ENCODE peak calls at places on chromosomes 1 and 21, in eight cellular contexts. G is IMR-90, Y is gastrocnemius medialis, Q is uterus, R is breast epithelium, B is endothelial cell of umbilical vein, K is psoas muscle, H is ovary. P is an unnamed sample. For H3K4me1 and H3K27me3, the result is how much of the 10 kb centered on the place peaks cover.

GRCh38 chr21:44304846-44305245 is 5.0 kb downstream of the PFKL start:
- DNase-seq in R (no peak), H (no peak), B (peak), G (peak), Y (no peak), K (no peak), Q (peak), P (no peak)

GRCh38 chr1:22825790-22826189 is 115.2 kb downstream of the EPHB2 start:
- DNase-seq in R (no peak), Y (no peak), B (no peak), Q (no peak), G (no peak), K (no peak), H (no peak), P (no peak)

GRCh38 chr1:10007161-10007560 is 10.1 kb downstream of the RBP7 start:
- DNase-seq in B (no peak), K (no peak), G (no peak), Y (no peak), H (no peak), R (no peak), Q (no peak), P (no peak)

GRCh38 chr1:116380499-116381316 is 7.7 kb downstream of the ATP1A1 start:
- DNase-seq in H (no peak), Q (no peak), B (peak), Y (no peak), K (no peak), G (no peak), R (no peak), P (no peak)

GRCh38 chr1:45802343-45803298 is 791 bp upstream of the MAST2 start:
- DNase-seq in K (peak), B (peak), G (peak), Y (peak), H (peak), Q (peak), R (peak), P (peak)

GRCh38 chr1:61307422-61308140 is 225.2 kb downstream of the NFIA start:
- DNase-seq in G (no peak), K (no peak), R (no peak), B (no peak), Y (no peak), H (no peak), Q (no peak), P (no peak)

GRCh38 chr1:8249838-8250237 is 68.1 kb upstream of the SLC45A1 start:
- DNase-seq in Q (no peak), B (no peak), K (no peak), R (no peak), G (no peak), Y (no peak), H (no peak), P (no peak)

GRCh38 chr1:222624214-222624613 is 6.3 kb downstream of the MIA3 start:
- DNase-seq in K (no peak), B (no peak), Q (no peak), R (no peak), H (no peak), Y (no peak), G (no peak), P (no peak)

GRCh38 chr1:109089242-109090015 is 1.1 kb upstream of the TMEM167B start:
- DNase-seq in G (peak), H (peak), K (peak), Y (peak), Q (no peak), B (peak), R (peak), P (no peak)

GRCh38 chr1:38533772-38534472 is 325.6 kb downstream of the RRAGC start:
- DNase-seq in R (no peak), G (no peak), Q (no peak), K (no peak), H (no peak), Y (no peak), B (no peak), P (no peak)

GRCh38 chr1:14136152-14136763 is 436.3 kb downstream of the PRDM2 start:
- DNase-seq in Q (no peak), H (no peak), B (no peak), R (no peak), Y (no peak), G (no peak), K (no peak), P (no peak)

GRCh38 chr1:184287001-184287400 is 99.8 kb upstream of the C1orf21 start:
- DNase-seq in G (peak), Q (no peak), R (no peak), Y (peak), H (no peak), B (no peak), K (no peak), P (peak)

GRCh38 chr1:3710251-3710650 is 42.0 kb upstream of the CCDC27 start:
- DNase-seq in G (no peak), Q (no peak), K (no peak), B (no peak), R (no peak), Y (no peak), H (no peak), P (no peak)

GRCh38 chr1:173863224-173864151 is 4.3 kb downstream of the GAS5 start:
- DNase-seq in R (no peak), H (no peak), Y (no peak), B (no peak), K (no peak), G (no peak), Q (no peak), P (no peak)
- H3K4me1 ChIP-seq in R (under half), H (under half), Y (under half), B (under half), K (under half), G (under half), Q (under half), P (under half)

DNA sequence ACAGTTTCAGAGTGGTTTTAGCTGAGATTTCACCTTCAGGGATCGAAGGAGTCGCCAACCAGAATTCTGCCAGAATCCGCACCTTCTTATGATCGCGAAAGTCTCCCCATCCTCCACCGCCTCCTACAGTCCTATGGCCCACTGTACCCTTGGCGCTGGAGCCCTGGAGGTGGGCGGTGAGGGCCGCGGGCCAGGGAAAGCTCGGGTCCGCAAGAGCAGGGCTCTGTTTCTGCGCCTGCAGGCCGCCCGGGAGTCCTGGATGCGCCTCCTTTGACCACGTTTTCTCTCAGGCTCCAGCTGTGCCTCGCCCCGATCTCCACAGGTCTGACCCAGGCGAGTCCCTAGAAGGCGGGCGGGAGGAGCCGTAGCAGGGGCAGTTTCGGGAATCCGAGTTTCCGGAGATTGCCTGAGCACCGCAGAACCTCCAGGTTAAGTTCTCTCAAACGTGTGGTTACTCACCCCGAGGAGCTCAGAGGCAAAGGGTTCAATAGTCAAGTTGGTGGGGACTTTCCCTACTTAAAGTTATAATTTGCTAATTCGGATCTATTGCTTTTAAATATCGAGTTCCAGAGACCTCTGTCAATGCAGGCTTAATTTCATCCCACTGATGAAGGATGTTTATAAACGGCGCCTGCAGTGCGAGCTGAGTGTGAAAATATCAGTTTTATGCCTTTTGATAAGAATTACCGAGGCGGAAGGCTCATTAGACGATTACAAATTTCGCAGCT is 3.2 kb upstream of the LHX8 start:
- DNase-seq in K (no peak), Y (no peak), B (no peak), Q (no peak), R (no peak), G (no peak), H (no peak), P (no peak)
- H3K27me3 ChIP-seq in K (half or more), Y (half or more), B (half or more), Q (half or more), R (under half), G (half or more), H (under half), P (half or more)

GRCh38 chr1:113247805-113248204 is 142.5 kb upstream of the MAGI3 start:
- DNase-seq in Y (no peak), R (no peak), G (no peak), Q (no peak), B (no peak), K (no peak), H (no peak), P (peak)
- H3K4me1 ChIP-seq in Y (under half), R (under half), G (under half), Q (under half), B (under half), K (under half), H (under half), P (under half)

GRCh38 chr1:17885663-17886062 is 130.5 kb downstream of the ACTL8 start:
- DNase-seq in Y (no peak), G (no peak), R (no peak), K (no peak), B (no peak), Q (no peak), H (no peak), P (no peak)
- H3K27me3 ChIP-seq in Y (under half), G (under half), R (under half), K (under half), B (under half), Q (under half), H (under half), P (under half)

DNA sequence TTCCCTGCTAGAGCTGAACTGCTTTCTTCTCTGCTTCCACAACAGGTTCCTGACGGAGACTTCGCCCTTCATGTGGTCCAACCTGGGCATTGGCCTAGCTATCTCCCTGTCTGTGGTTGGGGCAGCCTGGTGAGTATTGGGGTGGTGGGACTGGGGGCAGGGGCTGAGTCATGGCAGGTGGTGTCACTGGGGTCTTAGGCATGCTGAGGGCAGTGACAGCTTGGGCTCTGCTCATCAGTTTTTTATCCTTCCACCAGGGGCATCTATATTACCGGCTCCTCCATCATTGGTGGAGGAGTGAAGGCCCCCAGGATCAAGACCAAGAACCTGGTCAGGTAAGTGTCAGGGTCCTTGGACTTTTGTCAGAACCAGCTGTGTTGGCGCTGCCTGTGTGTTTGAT is 1.3 kb downstream of the ATP6V0B start:
- DNase-seq in G (no peak), Q (no peak), K (no peak), H (no peak), R (no peak), Y (no peak), B (no peak), P (no peak)
- H3K4me1 ChIP-seq in G (under half), Q (under half), K (under half), H (under half), R (under half), Y (under half), B (under half), P (under half)